ENCODE peak calls at places on chromosomes 16 and 17, in ten cellular contexts. K is M059J; A is NCI-H2081; M is astrocyte of the cerebellum; J is NCI-H1436; N is naive thymus-derived CD4-positive, alpha-beta T cell; X is A549; W is neural crest cell; G is GDM1; L is mucosa of descending colon. Y is an unnamed sample.

GRCh38 chr17:2484876-2485275 is 26.8 kb downstream of the METTL16 start:
- DNase-seq in M (no peak), X (no peak), A (peak), G (no peak), J (peak), L (no peak), N (no peak), W (no peak), K (no peak), Y (no peak)

GRCh38 chr17:27519550-27519949 is 63.3 kb downstream of the KSR1 start:
- DNase-seq in N (no peak), K (no peak), L (no peak), X (no peak), G (no peak), W (no peak), J (no peak), M (no peak), A (no peak), Y (no peak)

GRCh38 chr16:12971216-12971615 is 69.8 kb downstream of the SHISA9 start:
- DNase-seq in M (peak), X (peak), W (no peak), J (peak), N (no peak), L (no peak), G (no peak), A (no peak), K (peak), Y (no peak)

GRCh38 chr16:337437-337836 is 15.1 kb downstream of the AXIN1 start:
- DNase-seq in K (no peak), J (no peak), X (no peak), M (no peak), N (no peak), W (no peak), L (no peak), A (peak), G (no peak), Y (no peak)

GRCh38 chr17:15910791-15911190 is 34.1 kb upstream of the ADORA2B start:
- DNase-seq in K (peak), X (no peak), A (no peak), J (no peak), W (no peak), M (no peak), L (no peak), N (no peak), G (no peak), Y (no peak)

GRCh38 chr17:57892820-57893595 is 43.2 kb upstream of the MRPS23 start:
- DNase-seq in K (peak), A (peak), X (peak), G (peak), M (peak), W (peak), N (no peak), L (peak), J (peak), Y (peak)

GRCh38 chr16:73170587-73170986 is 122.7 kb upstream of the ZFHX3 start:
- DNase-seq in L (no peak), N (no peak), W (peak), A (peak), X (no peak), G (no peak), M (no peak), K (no peak), J (no peak), Y (no peak)

GRCh38 chr17:78438271-78438691 is 59.8 kb downstream of the PGS1 start:
- DNase-seq in G (no peak), A (no peak), K (peak), N (peak), M (no peak), L (no peak), W (no peak), J (no peak), X (no peak), Y (no peak)

GRCh38 chr17:72725432-72726068 is 366.9 kb downstream of the SLC39A11 start:
- DNase-seq in L (peak), M (peak), J (peak), K (peak), W (peak), X (peak), N (peak), G (peak), A (peak), Y (peak)

GRCh38 chr17:4969551-4970231 is 2.1 kb upstream of the SPAG7 start:
- DNase-seq in X (no peak), G (no peak), N (no peak), W (no peak), K (no peak), L (no peak), A (no peak), M (no peak), J (no peak), Y (no peak)

GRCh38 chr16:84749815-84750214 is 50.0 kb downstream of the USP10 start:
- DNase-seq in N (no peak), L (no peak), M (no peak), A (no peak), W (no peak), K (no peak), J (no peak), G (no peak), X (no peak), Y (no peak)

GRCh38 chr16:16007743-16008111 is 58.3 kb downstream of the ABCC1 start:
- DNase-seq in G (no peak), N (no peak), K (no peak), W (no peak), J (no peak), L (no peak), A (no peak), X (no peak), M (no peak), Y (no peak)

GRCh38 chr17:29563816-29564215 is 3.0 kb downstream of the ABHD15 start:
- DNase-seq in G (no peak), M (no peak), L (no peak), X (no peak), A (no peak), K (no peak), W (no peak), J (no peak), N (no peak), Y (no peak)

GRCh38 chr17:9998060-9998459 is 93.0 kb upstream of the RCVRN start:
- DNase-seq in K (no peak), N (no peak), X (no peak), A (no peak), M (no peak), W (no peak), G (no peak), L (no peak), J (no peak), Y (no peak)

GRCh38 chr16:27204232-27204915 is 1.0 kb downstream of the KDM8 start:
- DNase-seq in G (no peak), N (no peak), M (peak), X (no peak), L (no peak), J (no peak), W (no peak), A (peak), K (no peak), Y (no peak)

GRCh38 chr16:59368586-59368985 is 634.5 kb upstream of the GOT2 start:
- DNase-seq in M (no peak), N (no peak), W (no peak), K (no peak), L (no peak), J (no peak), G (no peak), X (no peak), A (no peak), Y (no peak)

GRCh38 chr17:9142772-9143494 is 121.6 kb downstream of the NTN1 start:
- DNase-seq in A (no peak), X (no peak), M (no peak), G (no peak), J (no peak), N (no peak), W (no peak), K (no peak), L (no peak), Y (no peak)

GRCh38 chr16:28597692-28598261 is 927 bp upstream of the SULT1A2 start:
- DNase-seq in G (no peak), M (no peak), W (no peak), X (no peak), J (no peak), K (no peak), N (no peak), L (no peak), A (no peak), Y (peak)

GRCh38 chr16:56675685-56676210 is 6.1 kb downstream of the MT1H start:
- DNase-seq in X (no peak), A (no peak), W (no peak), L (peak), N (peak), J (no peak), G (no peak), K (no peak), M (no peak), Y (no peak)

GRCh38 chr17:45824475-45824874 is 20.2 kb upstream of the SPPL2C start:
- DNase-seq in K (no peak), N (no peak), W (no peak), A (no peak), J (no peak), G (no peak), X (no peak), L (no peak), M (no peak), Y (no peak)

GRCh38 chr17:74778960-74779359 is 2.8 kb upstream of the NAT9 start:
- DNase-seq in X (no peak), M (no peak), L (no peak), J (no peak), N (no peak), W (no peak), K (no peak), A (no peak), G (no peak), Y (no peak)

GRCh38 chr17:15262291-15263205 is 2.6 kb downstream of the PMP22 start:
- DNase-seq in K (peak), N (no peak), W (peak), X (peak), M (no peak), J (no peak), A (no peak), G (no peak), L (peak), Y (peak)

GRCh38 chr16:31010539-31010938 is at the start of gene STX1B:
- DNase-seq in K (no peak), J (peak), A (no peak), G (no peak), N (peak), W (peak), L (no peak), M (no peak), X (no peak), Y (peak)

GRCh38 chr17:60139438-60140285 is 10.1 kb upstream of the CA4 start:
- DNase-seq in W (peak), K (peak), M (peak), N (peak), J (no peak), G (no peak), X (peak), A (no peak), L (peak), Y (peak)

GRCh38 chr16:11586856-11587642 is at the start of gene LITAF:
- DNase-seq in X (peak), M (no peak), L (peak), N (peak), W (peak), K (peak), A (peak), G (no peak), J (peak), Y (peak)

GRCh38 chr17:79276824-79277223 is 202.2 kb downstream of the ENGASE start:
- DNase-seq in K (peak), X (no peak), G (no peak), M (no peak), L (no peak), J (no peak), A (no peak), W (no peak), N (no peak), Y (no peak)

GRCh38 chr17:81513669-81514484 is 1.3 kb upstream of the ACTG1 start:
- DNase-seq in M (peak), G (peak), X (peak), W (peak), N (peak), K (no peak), L (peak), A (peak), J (peak), Y (no peak)

GRCh38 chr17:75277664-75278071 is 6.6 kb upstream of the MIF4GD start:
- DNase-seq in A (no peak), G (no peak), K (peak), X (no peak), J (no peak), M (peak), N (no peak), W (no peak), L (no peak), Y (no peak)

GRCh38 chr16:3641801-3642396 is 12.6 kb upstream of the DNASE1 start:
- DNase-seq in L (peak), M (no peak), K (no peak), J (no peak), W (no peak), A (no peak), G (no peak), N (no peak), X (no peak), Y (no peak)

GRCh38 chr16:22008215-22009142 is 568 bp downstream of the MOSMO start:
- DNase-seq in W (peak), A (no peak), M (no peak), G (no peak), K (peak), N (peak), L (peak), J (no peak), X (peak), Y (peak)

GRCh38 chr16:57564571-57565270 is 22.3 kb downstream of the ADGRG5 start:
- DNase-seq in J (no peak), W (no peak), N (no peak), K (peak), X (no peak), G (no peak), L (no peak), A (no peak), M (no peak), Y (no peak)

GRCh38 chr17:59893617-59894100 is 738 bp downstream of the RPS6KB1 start:
- DNase-seq in K (peak), J (peak), G (no peak), W (no peak), X (peak), N (no peak), A (no peak), L (no peak), M (no peak), Y (peak)

GRCh38 chr17:64006361-64007088 is 8.4 kb downstream of the PRR29 start:
- DNase-seq in K (no peak), W (no peak), A (no peak), J (no peak), L (no peak), M (no peak), X (no peak), G (no peak), N (no peak), Y (no peak)